ENCODE peak calls at places on chromosomes 3 and 15, in eight cellular contexts. G is cardiac fibroblast; E is chondrocyte; U is HL-60; I is GOT3; C is RWPE1; F is lower lobe of right lung; N is activated CD8-positive, alpha-beta memory T cell treated with anti-CD3 and anti-CD28 coated beads for 24 hours. H is an unnamed sample.

GRCh38 chr3:157427906-157428305 is 8.7 kb upstream of the PTX3 start:
- DNase-seq in G (no peak), C (no peak), E (no peak), F (no peak), U (no peak), N (no peak), I (no peak), H (no peak)

GRCh38 chr3:194536883-194537637 is 50.3 kb upstream of the ATP13A3 start:
- DNase-seq in E (no peak), U (no peak), C (peak), N (no peak), I (no peak), G (peak), F (no peak), H (no peak)

GRCh38 chr15:25789206-25789605 is 73.9 kb downstream of the ATP10A start:
- DNase-seq in G (peak), F (no peak), I (no peak), N (no peak), U (no peak), E (peak), C (no peak), H (no peak)

GRCh38 chr3:69417541-69418078 is 31.7 kb upstream of the FRMD4B start:
- DNase-seq in I (no peak), N (no peak), C (no peak), F (no peak), U (no peak), G (no peak), E (no peak), H (no peak)

GRCh38 chr3:51982838-51983577 is at the start of gene ACY1:
- DNase-seq in E (no peak), N (peak), F (peak), C (peak), U (peak), I (peak), G (peak), H (peak)

GRCh38 chr3:8555705-8556314 is 54.2 kb downstream of the LMCD1 start:
- DNase-seq in F (no peak), G (no peak), N (no peak), C (no peak), I (no peak), E (no peak), U (no peak), H (no peak)

GRCh38 chr15:55290361-55291057 is 896 bp upstream of the RAB27A start:
- DNase-seq in U (peak), N (peak), G (peak), F (peak), I (peak), E (no peak), C (peak), H (peak)

GRCh38 chr15:27670481-27670880 is 428.6 kb downstream of the OCA2 start:
- DNase-seq in E (no peak), U (no peak), C (no peak), N (no peak), F (no peak), I (no peak), G (no peak), H (no peak)

GRCh38 chr3:155382396-155383042 is 89.0 kb upstream of the STRIT1 start:
- DNase-seq in E (no peak), C (peak), F (peak), U (peak), I (peak), G (peak), N (no peak), H (no peak)

GRCh38 chr3:17833786-17834559 is 91.5 kb upstream of the TBC1D5 start:
- DNase-seq in U (no peak), F (no peak), N (no peak), E (no peak), C (peak), I (no peak), G (no peak), H (no peak)